ENCODE peak calls at places on chromosomes 12 and 14, in six cellular contexts. T is kidney, N is pancreas, L is A549, C is osteocyte, M is natural killer cell. H is an unnamed sample.

GRCh38 chr14:33943081-33943480 is 7.8 kb downstream of the EGLN3 start:
- DNase-seq in T (no peak), N (peak), L (no peak), C (no peak), M (no peak), H (no peak)

GRCh38 chr12:132071837-132072384 is 72.2 kb downstream of the DDX51 start:
- DNase-seq in T (no peak), N (no peak), L (no peak), C (no peak), M (no peak), H (peak)

GRCh38 chr12:3222306-3222705 is 145.1 kb downstream of the TSPAN9 start:
- DNase-seq in T (no peak), N (no peak), L (no peak), C (no peak), M (no peak), H (no peak)

GRCh38 chr12:5505116-5505515 is 73.2 kb downstream of the NTF3 start:
- DNase-seq in T (no peak), N (no peak), L (no peak), C (peak), M (no peak), H (no peak)

GRCh38 chr12:29073631-29074239 is 75.3 kb upstream of the FAR2 start:
- DNase-seq in T (no peak), N (no peak), L (peak), C (no peak), M (no peak), H (peak)

GRCh38 chr12:98208846-98209245 is 306.5 kb upstream of the TMPO start:
- DNase-seq in T (no peak), N (no peak), L (no peak), C (no peak), M (no peak), H (no peak)

GRCh38 chr14:32134448-32135070 is 57.5 kb downstream of the ARHGAP5 start:
- DNase-seq in T (no peak), N (no peak), L (peak), C (no peak), M (no peak), H (no peak)

GRCh38 chr12:26813812-26814211 is 19.2 kb downstream of the ITPR2 start:
- DNase-seq in T (no peak), N (no peak), L (no peak), C (no peak), M (no peak), H (no peak)

GRCh38 chr14:103552011-103552797 is 10.3 kb downstream of the BAG5 start:
- DNase-seq in T (peak), N (no peak), L (no peak), C (no peak), M (no peak), H (no peak)

GRCh38 chr12:6230321-6231110 is 30.3 kb downstream of the CD9 start:
- DNase-seq in T (peak), N (no peak), L (no peak), C (no peak), M (peak), H (peak)

GRCh38 chr14:80584638-80585505 is 356.7 kb downstream of the CEP128 start:
- DNase-seq in T (no peak), N (no peak), L (peak), C (no peak), M (no peak), H (no peak)

GRCh38 chr12:109475121-109475520 is 2.0 kb downstream of the KCTD10 start:
- DNase-seq in T (no peak), N (no peak), L (no peak), C (no peak), M (no peak), H (no peak)

GRCh38 chr12:82430541-82431145 is 72.3 kb downstream of the METTL25 start:
- DNase-seq in T (no peak), N (no peak), L (no peak), C (no peak), M (no peak), H (no peak)

GRCh38 chr12:31362115-31362758 is 36.3 kb upstream of the SINHCAF start:
- DNase-seq in T (no peak), N (no peak), L (no peak), C (no peak), M (peak), H (peak)

GRCh38 chr12:75816892-75817291 is 214.7 kb downstream of the PHLDA1 start:
- DNase-seq in T (no peak), N (no peak), L (peak), C (no peak), M (no peak), H (no peak)

GRCh38 chr12:18753481-18754117 is 15.7 kb downstream of the CAPZA3 start:
- DNase-seq in T (no peak), N (peak), L (no peak), C (no peak), M (no peak), H (no peak)

GRCh38 chr12:19138551-19139344 is 9.2 kb downstream of the PLEKHA5 start:
- DNase-seq in T (no peak), N (no peak), L (no peak), C (no peak), M (no peak), H (no peak)

GRCh38 chr12:118060301-118061010 is 523 bp downstream of the WSB2 start:
- DNase-seq in T (peak), N (peak), L (no peak), C (peak), M (peak), H (no peak)

GRCh38 chr14:104887623-104888488 is 22.8 kb downstream of the CEP170B start:
- DNase-seq in T (peak), N (peak), L (no peak), C (no peak), M (peak), H (no peak)

GRCh38 chr14:45426685-45427282 is 173.8 kb upstream of the MIS18BP1 start:
- DNase-seq in T (no peak), N (no peak), L (peak), C (no peak), M (no peak), H (peak)

GRCh38 chr14:75244121-75244520 is 34.5 kb upstream of the FOS start:
- DNase-seq in T (no peak), N (no peak), L (no peak), C (no peak), M (no peak), H (no peak)

GRCh38 chr14:68679746-68680467 is 113.0 kb downstream of the ZFP36L1 start:
- DNase-seq in T (no peak), N (no peak), L (no peak), C (no peak), M (no peak), H (no peak)

GRCh38 chr14:92122351-92122677 is 545 bp downstream of the CPSF2 start:
- DNase-seq in T (no peak), N (no peak), L (peak), C (no peak), M (no peak), H (peak)

GRCh38 chr12:5258498-5258897 is 173.4 kb upstream of the NTF3 start:
- DNase-seq in T (no peak), N (no peak), L (no peak), C (no peak), M (no peak), H (no peak)

GRCh38 chr14:80536456-80536855 is 325.2 kb upstream of the DIO2 start:
- DNase-seq in T (no peak), N (no peak), L (no peak), C (no peak), M (no peak), H (no peak)

GRCh38 chr14:72651081-72651480 is 242.8 kb downstream of the DPF3 start:
- DNase-seq in T (no peak), N (no peak), L (no peak), C (no peak), M (no peak), H (no peak)

GRCh38 chr14:49853572-49854375 is 1.2 kb upstream of the NEMF start:
- DNase-seq in T (peak), N (peak), L (peak), C (peak), M (peak), H (peak)

GRCh38 chr12:57990241-57990883 is 49.0 kb downstream of the ATP23 start:
- DNase-seq in T (no peak), N (no peak), L (no peak), C (no peak), M (no peak), H (no peak)

GRCh38 chr14:74501135-74501614 is 7.6 kb downstream of the ISCA2 start:
- DNase-seq in T (no peak), N (no peak), L (peak), C (peak), M (no peak), H (no peak)

GRCh38 chr12:72209096-72209495 is 63.1 kb upstream of the TRHDE start:
- DNase-seq in T (no peak), N (no peak), L (no peak), C (no peak), M (no peak), H (no peak)

GRCh38 chr12:132554857-132555630 is 55.3 kb downstream of the LRCOL1 start:
- DNase-seq in T (no peak), N (no peak), L (peak), C (no peak), M (no peak), H (no peak)

GRCh38 chr12:74286254-74286653 is 251.4 kb upstream of the ATXN7L3B start:
- DNase-seq in T (no peak), N (no peak), L (no peak), C (no peak), M (no peak), H (no peak)

GRCh38 chr14:34104750-34105397 is 154.0 kb upstream of the EGLN3 start:
- DNase-seq in T (no peak), N (no peak), L (no peak), C (no peak), M (no peak), H (no peak)

GRCh38 chr14:92926931-92927330 is 4.0 kb downstream of the CHGA start:
- DNase-seq in T (no peak), N (no peak), L (no peak), C (no peak), M (no peak), H (no peak)

DNA sequence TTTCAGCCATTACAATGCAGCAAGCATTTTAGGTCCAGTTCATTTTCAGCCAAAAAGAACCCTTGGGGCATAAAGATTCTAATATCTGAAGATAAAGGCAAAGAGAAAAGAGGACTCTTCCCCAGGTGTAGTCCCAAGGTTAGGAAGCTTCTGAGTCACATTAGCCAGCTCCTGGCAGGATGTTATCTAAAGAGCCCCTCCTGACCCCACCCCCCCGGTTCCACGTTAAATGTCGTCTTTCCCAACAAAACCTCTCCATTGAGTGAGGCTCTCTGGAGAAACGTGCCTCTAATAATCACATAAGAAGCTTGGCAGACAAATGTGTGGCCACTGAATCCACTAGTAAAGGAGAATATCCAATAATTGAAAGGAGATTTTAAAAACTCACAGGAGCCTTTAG is 267.7 kb downstream of the GALC start:
- DNase-seq in T (no peak), N (no peak), L (no peak), C (no peak), M (no peak), H (no peak)
- TF ChIP-seq CTCF in T (no peak), N (no peak), L (no peak), C (no peak), M (no peak), H (no peak)

DNA sequence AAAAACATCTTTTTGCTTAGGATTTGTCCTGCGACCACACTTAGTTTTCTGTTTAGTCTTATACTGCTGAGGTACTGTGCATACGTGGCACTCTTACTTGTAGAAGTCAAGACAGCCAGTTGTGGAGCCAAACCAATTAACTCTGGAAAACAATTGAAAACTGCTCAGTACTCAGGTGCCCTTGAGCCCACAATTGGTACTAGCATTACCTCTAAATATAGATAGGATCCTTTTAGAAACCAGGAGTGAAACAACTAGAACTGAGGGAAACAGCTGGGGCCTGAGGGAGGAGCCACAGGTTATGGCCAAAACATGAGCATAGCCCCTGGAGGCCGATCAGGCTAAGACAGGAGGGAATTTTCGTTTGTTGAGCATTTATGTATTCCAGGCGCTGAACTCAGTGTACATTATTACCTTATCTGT is 2.5 kb downstream of the SPATS2 start:
- DNase-seq in T (no peak), N (no peak), L (peak), C (no peak), M (no peak), H (peak)
- TF ChIP-seq CTCF in T (no peak), N (peak), L (peak), C (peak), M (no peak), H (peak)

GRCh38 chr14:61925043-61925442 is 162.8 kb downstream of the SNAPC1 start:
- DNase-seq in T (no peak), N (no peak), L (peak), C (no peak), M (no peak), H (peak)
- TF ChIP-seq CTCF in T (no peak), N (no peak), L (peak), C (peak), M (peak), H (peak)

DNA sequence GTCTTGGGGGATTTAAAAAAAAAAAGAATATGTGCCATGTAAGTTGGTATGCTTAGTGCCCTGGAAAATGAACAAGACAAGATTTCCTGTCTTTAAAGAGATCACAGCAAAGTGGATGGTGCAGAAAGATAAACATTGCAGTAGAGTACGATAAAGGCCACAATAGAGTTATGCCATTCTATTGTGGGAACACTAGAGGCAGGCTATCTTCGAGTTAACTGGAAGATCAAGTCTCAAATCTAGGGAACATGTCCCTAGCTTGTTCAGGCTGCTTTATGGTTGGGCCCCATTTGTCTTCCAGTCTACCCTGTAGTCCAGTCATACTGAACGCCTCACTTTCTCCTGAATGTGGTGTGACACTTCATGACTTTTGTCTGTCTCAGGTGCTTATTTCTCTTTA is 18.7 kb upstream of the CCT2 start:
- DNase-seq in T (no peak), N (no peak), L (no peak), C (no peak), M (no peak), H (no peak)
- TF ChIP-seq CTCF in T (no peak), N (no peak), L (no peak), C (no peak), M (no peak), H (no peak)

DNA sequence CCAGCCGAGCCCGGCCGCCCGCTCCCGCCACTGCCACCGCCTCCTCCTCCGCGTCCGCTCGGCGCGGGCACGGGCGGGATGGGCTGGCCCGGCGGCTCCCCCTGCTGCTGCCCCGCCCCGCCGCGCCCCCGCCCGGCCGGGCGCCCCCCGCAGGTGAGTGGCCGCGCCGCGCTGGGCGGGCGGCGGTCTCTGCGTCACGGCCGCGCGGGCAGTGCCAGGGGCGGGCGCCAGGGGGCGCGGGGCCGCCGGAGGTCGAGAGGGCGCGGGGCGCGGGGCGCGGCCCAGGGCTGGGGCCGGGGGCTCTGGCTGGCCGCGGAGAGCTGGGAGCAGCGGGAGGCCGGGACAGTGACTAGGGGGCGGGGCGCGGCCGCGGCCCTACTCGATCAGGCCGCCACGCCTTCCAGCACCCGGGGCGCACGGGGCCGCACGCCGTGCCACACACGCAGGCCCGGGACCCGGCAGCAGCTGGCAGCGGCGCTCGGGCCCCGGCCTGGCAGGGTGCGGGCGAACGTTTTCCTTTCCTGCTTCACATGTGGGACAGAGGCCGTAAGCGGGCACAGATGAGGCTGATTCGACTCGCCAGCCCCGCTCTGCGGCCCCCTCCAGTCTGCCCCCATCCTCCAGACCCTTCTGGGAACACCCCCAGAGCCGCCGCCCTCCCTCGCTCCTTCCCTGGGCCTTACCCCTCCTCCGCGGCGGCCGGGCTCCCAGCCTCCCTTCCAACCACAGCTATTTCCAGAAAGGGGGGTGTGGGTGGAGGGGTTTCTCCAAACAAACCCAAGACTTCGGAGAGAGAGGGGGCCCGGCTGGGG is 2.4 kb upstream of the TNS2 start:
- DNase-seq in T (peak), N (peak), L (peak), C (peak), M (peak), H (peak)
- TF ChIP-seq CTCF in T (peak), N (no peak), L (peak), C (peak), M (peak), H (peak)

GRCh38 chr12:51023625-51024395 is 2.4 kb downstream of the SLC11A2 start:
- DNase-seq in T (no peak), N (no peak), L (no peak), C (no peak), M (no peak), H (no peak)

GRCh38 chr12:51025182-51025747 is 919 bp downstream of the SLC11A2 start:
- DNase-seq in T (no peak), N (no peak), L (no peak), C (no peak), M (no peak), H (no peak)

GRCh38 chr12:51028126-51028810 is 2.1 kb upstream of the SLC11A2 start:
- DNase-seq in T (no peak), N (no peak), L (peak), C (no peak), M (no peak), H (no peak)

GRCh38 chr12:51027342-51027835 is 1.2 kb upstream of the SLC11A2 start:
- DNase-seq in T (no peak), N (no peak), L (no peak), C (no peak), M (no peak), H (no peak)

GRCh38 chr12:51025748-51026654 is at the start of gene SLC11A2:
- DNase-seq in T (peak), N (peak), L (peak), C (peak), M (peak), H (peak)
- TF ChIP-seq CTCF in T (no peak), N (no peak), L (no peak), C (no peak), M (no peak), H (peak)

DNA sequence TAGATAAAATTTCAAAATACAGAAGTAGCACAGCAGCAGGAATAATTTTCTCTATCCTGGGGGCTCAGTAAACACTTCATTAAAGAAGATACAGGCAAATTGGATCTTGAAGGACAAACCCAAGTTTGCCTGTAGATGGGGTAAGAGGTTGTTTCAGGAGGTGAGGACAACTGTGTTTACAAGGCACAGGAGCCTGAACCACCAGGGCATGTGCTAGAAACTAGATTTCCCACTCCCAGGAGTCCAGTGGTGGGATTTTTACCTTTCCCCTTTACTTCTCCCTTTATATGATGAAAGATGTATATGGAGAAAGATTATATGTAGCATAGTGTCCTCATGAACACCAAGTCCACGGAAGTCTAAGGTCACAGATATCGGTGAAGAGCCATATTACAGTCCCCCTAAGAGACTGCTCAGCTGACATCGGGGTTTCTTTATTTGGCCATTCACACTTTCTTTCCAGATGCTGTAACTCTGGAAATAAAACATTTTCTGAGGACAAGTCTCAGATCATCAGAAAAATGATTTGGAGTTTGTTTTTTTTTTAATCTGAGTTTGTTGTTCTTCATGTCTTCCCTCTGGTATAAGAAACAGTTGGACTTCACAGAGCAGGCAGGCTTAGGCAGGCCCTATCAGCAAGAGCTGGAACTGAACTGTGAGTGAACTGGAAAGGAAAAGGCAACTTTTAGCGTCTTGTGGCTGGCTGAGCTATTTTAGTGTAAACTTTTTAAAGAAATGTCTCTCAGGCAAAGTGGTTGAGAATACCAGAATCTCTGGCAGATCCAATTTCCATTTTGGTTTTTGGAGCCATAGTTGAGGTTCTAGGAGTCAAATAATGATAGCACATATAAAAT is 8.0 kb upstream of the EVL start:
- DNase-seq in T (no peak), N (no peak), L (peak), C (no peak), M (no peak), H (peak)
- TF ChIP-seq CTCF in T (peak), N (no peak), L (peak), C (peak), M (peak), H (peak)

DNA sequence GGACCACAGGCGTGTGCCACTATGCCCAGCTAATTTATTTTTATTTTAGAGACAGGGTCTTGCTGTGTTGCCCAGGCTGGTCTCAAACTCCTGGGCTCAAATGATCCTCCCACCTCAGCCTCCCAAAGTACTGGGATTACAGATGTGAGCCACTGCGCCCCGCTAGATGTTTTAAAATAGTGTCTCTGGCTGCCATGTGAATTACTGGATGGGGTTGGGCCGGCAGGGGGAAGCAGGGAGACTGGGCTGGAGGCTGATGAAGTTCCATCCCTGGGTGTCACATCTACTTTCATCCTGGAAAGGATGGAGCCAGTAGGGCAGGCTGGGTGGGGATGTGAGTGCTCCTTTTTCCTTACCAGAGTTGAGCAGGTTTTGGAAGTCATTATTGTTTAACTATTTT is 46.1 kb downstream of the DNAH10 start:
- DNase-seq in T (no peak), N (no peak), L (peak), C (no peak), M (no peak), H (no peak)
- TF ChIP-seq CTCF in T (no peak), N (no peak), L (peak), C (peak), M (no peak), H (no peak)

H was measured in GM13976.